ENCODE peak calls at places on chromosomes 11 and 22, in nine cellular contexts. K is neuronal stem cell; W is effector memory CD4-positive, alpha-beta T cell; M is uterus; A is ovary; H is adrenal gland; N is neural progenitor cell; Z is CD8-positive, alpha-beta memory T cell; V is GM23338. R is an unnamed sample. For H3K4me1, the result is how much of the 10 kb centered on the place peaks cover.

GRCh38 chr11:9069861-9070470 is 21.4 kb downstream of the SCUBE2 start:
- DNase-seq in K (no peak), W (no peak), M (no peak), A (no peak), H (no peak), N (no peak), Z (no peak), V (no peak), R (no peak)

GRCh38 chr11:69267395-69267805 is 26.6 kb upstream of the MYEOV start:
- DNase-seq in K (no peak), W (no peak), M (no peak), A (no peak), H (no peak), N (peak), Z (no peak), V (no peak), R (no peak)

GRCh38 chr11:14258177-14258935 is 100.6 kb downstream of the RRAS2 start:
- DNase-seq in K (no peak), W (no peak), M (no peak), A (no peak), H (no peak), N (peak), Z (no peak), V (no peak), R (no peak)

GRCh38 chr11:125062931-125063428 is at the start of gene SLC37A2:
- DNase-seq in K (peak), W (peak), M (no peak), A (peak), H (peak), N (peak), Z (peak), V (peak), R (peak)

GRCh38 chr11:57251491-57252104 is 14.5 kb upstream of the APLNR start:
- DNase-seq in K (no peak), W (no peak), M (no peak), A (no peak), H (no peak), N (no peak), Z (no peak), V (no peak), R (no peak)

GRCh38 chr22:20178075-20178921 is 27.4 kb upstream of the CCDC188 start:
- DNase-seq in K (no peak), W (no peak), M (no peak), A (no peak), H (no peak), N (no peak), Z (no peak), V (no peak), R (no peak)

GRCh38 chr22:18947905-18948304 is 11.8 kb upstream of the PRODH start:
- DNase-seq in K (no peak), W (no peak), M (peak), A (no peak), H (no peak), N (no peak), Z (no peak), V (no peak), R (no peak)

GRCh38 chr11:120336641-120337132 is 474 bp downstream of the ARHGEF12 start:
- DNase-seq in K (no peak), W (no peak), M (peak), A (no peak), H (peak), N (no peak), Z (peak), V (peak), R (no peak)

GRCh38 chr11:61173456-61173855 is 12.2 kb upstream of the VPS37C start:
- DNase-seq in K (no peak), W (no peak), M (no peak), A (no peak), H (no peak), N (no peak), Z (no peak), V (no peak), R (no peak)

GRCh38 chr11:68859123-68859522 is 17.4 kb upstream of the CPT1A start:
- DNase-seq in K (no peak), W (no peak), M (no peak), A (no peak), H (no peak), N (no peak), Z (no peak), V (no peak), R (no peak)

GRCh38 chr11:70072471-70073187 is 5.5 kb upstream of the ANO1 start:
- DNase-seq in K (no peak), W (no peak), M (no peak), A (no peak), H (no peak), N (no peak), Z (no peak), V (peak), R (no peak)

GRCh38 chr11:18171377-18172000 is 1.1 kb upstream of the MRGPRX4 start:
- DNase-seq in K (peak), W (no peak), M (no peak), A (no peak), H (peak), N (peak), Z (no peak), V (peak), R (no peak)

GRCh38 chr22:27372969-27373670 is 428.4 kb downstream of the MN1 start:
- DNase-seq in K (peak), W (no peak), M (no peak), A (no peak), H (no peak), N (peak), Z (no peak), V (peak), R (no peak)

GRCh38 chr11:45833761-45834160 is 13.5 kb upstream of the CRY2 start:
- DNase-seq in K (no peak), W (no peak), M (no peak), A (no peak), H (no peak), N (no peak), Z (no peak), V (no peak), R (no peak)

GRCh38 chr11:115550291-115551059 is 46.3 kb upstream of the CADM1 start:
- DNase-seq in K (no peak), W (no peak), M (no peak), A (no peak), H (no peak), N (no peak), Z (no peak), V (no peak), R (no peak)

GRCh38 chr22:43128116-43128515 is 15.1 kb downstream of the MCAT start:
- DNase-seq in K (no peak), W (no peak), M (no peak), A (no peak), H (no peak), N (no peak), Z (no peak), V (no peak), R (no peak)

GRCh38 chr11:114081641-114082414 is 22.3 kb downstream of the ZBTB16 start:
- DNase-seq in K (no peak), W (no peak), M (peak), A (peak), H (no peak), N (no peak), Z (no peak), V (no peak), R (no peak)

GRCh38 chr11:28257761-28258160 is 149.6 kb downstream of the METTL15 start:
- DNase-seq in K (no peak), W (no peak), M (no peak), A (no peak), H (no peak), N (no peak), Z (no peak), V (no peak), R (no peak)

GRCh38 chr11:132177106-132177505 is 806.7 kb downstream of the NTM start:
- DNase-seq in K (peak), W (no peak), M (no peak), A (no peak), H (no peak), N (peak), Z (no peak), V (peak), R (no peak)

GRCh38 chr11:35381720-35382322 is 37.5 kb downstream of the SLC1A2 start:
- DNase-seq in K (no peak), W (no peak), M (no peak), A (no peak), H (no peak), N (no peak), Z (no peak), V (no peak), R (no peak)

GRCh38 chr22:50739894-50740293 is 1.9 kb downstream of the ACR start:
- DNase-seq in K (no peak), W (no peak), M (no peak), A (no peak), H (no peak), N (no peak), Z (no peak), V (no peak), R (no peak)

GRCh38 chr11:62324738-62325556 is 12.3 kb upstream of the ASRGL1 start:
- DNase-seq in K (peak), W (peak), M (no peak), A (no peak), H (no peak), N (peak), Z (peak), V (peak), R (peak)

GRCh38 chr11:86202013-86202336 is 42.6 kb upstream of the EED start:
- DNase-seq in K (no peak), W (no peak), M (no peak), A (no peak), H (no peak), N (no peak), Z (no peak), V (no peak), R (no peak)

GRCh38 chr11:1197886-1198765 is 24.7 kb upstream of the MUC5B start:
- DNase-seq in K (no peak), W (no peak), M (peak), A (peak), H (no peak), N (no peak), Z (no peak), V (peak), R (no peak)

GRCh38 chr11:122440783-122441701 is 214.5 kb upstream of the UBASH3B start:
- DNase-seq in K (peak), W (no peak), M (peak), A (peak), H (peak), N (peak), Z (no peak), V (peak), R (no peak)

GRCh38 chr11:8294251-8294935 is 30.7 kb upstream of the LMO1 start:
- DNase-seq in K (no peak), W (no peak), M (no peak), A (no peak), H (no peak), N (peak), Z (no peak), V (no peak), R (no peak)

GRCh38 chr11:17741487-17741886 is 6.9 kb downstream of the KCNC1 start:
- DNase-seq in K (no peak), W (no peak), M (no peak), A (peak), H (no peak), N (no peak), Z (no peak), V (no peak), R (no peak)

GRCh38 chr11:11451501-11452005 is 98.5 kb upstream of the CSNK2A3 start:
- DNase-seq in K (no peak), W (no peak), M (no peak), A (no peak), H (no peak), N (no peak), Z (no peak), V (no peak), R (no peak)

GRCh38 chr11:11788067-11788710 is 53.6 kb upstream of the USP47 start:
- DNase-seq in K (no peak), W (no peak), M (no peak), A (no peak), H (no peak), N (no peak), Z (no peak), V (no peak), R (no peak)

GRCh38 chr11:40161855-40162410 is 1297.5 kb downstream of the LRRC4C start:
- DNase-seq in K (no peak), W (no peak), M (no peak), A (no peak), H (no peak), N (no peak), Z (no peak), V (no peak), R (no peak)

DNA sequence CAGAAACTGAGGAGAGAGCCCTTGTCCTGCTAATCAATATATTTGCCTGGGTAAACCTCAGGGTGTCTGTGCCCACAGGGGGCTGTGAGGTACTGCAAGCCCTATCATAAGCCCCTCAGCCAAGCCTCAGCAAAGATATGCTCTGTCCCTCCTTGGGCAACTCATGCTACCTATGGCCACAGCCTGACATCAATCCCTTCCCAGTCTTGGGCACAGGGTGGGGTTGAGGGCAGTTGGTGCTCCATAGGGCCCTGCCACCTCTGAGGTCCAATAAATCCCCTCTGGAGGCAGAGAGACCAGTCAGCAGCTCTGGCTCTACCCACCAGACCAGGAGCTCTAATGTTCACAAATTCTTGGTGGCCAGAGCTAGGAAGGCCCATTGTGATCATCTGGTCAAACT is 23.8 kb downstream of the TPBGL start:
- DNase-seq in K (no peak), W (no peak), M (peak), A (peak), H (no peak), N (peak), Z (no peak), V (no peak), R (no peak)
- H3K4me1 ChIP-seq in K (under half), W (under half), M (under half), A (under half), H (under half), N (under half), Z (under half), V (under half), R (under half)

GRCh38 chr11:93196816-93197382 is 892 bp downstream of the SLC36A4 start:
- DNase-seq in K (no peak), W (no peak), M (no peak), A (no peak), H (no peak), N (no peak), Z (no peak), V (peak), R (no peak)
- H3K4me3 ChIP-seq in K (peak), W (peak), M (peak), A (peak), H (no peak), N (peak), Z (peak), V (peak), R (peak)

GRCh38 chr22:44701824-44702478 is at the start of gene PRR5:
- DNase-seq in K (peak), W (peak), M (peak), A (peak), H (peak), N (peak), Z (peak), V (peak), R (peak)
- H3K27ac ChIP-seq in K (no peak), W (peak), M (peak), A (peak), H (no peak), N (no peak), Z (peak), V (no peak), R (peak)

GRCh38 chr11:32316846-32317525 is 118.4 kb downstream of the WT1 start:
- DNase-seq in K (no peak), W (no peak), M (no peak), A (no peak), H (no peak), N (no peak), Z (no peak), V (peak), R (no peak)

GRCh38 chr11:32317646-32318045 is 117.7 kb downstream of the WT1 start:
- DNase-seq in K (no peak), W (no peak), M (no peak), A (no peak), H (no peak), N (no peak), Z (no peak), V (no peak), R (no peak)

GRCh38 chr11:32315121-32315520 is 120.2 kb downstream of the WT1 start:
- DNase-seq in K (no peak), W (no peak), M (no peak), A (no peak), H (no peak), N (no peak), Z (no peak), V (no peak), R (no peak)

GRCh38 chr11:32316232-32316631 is 119.1 kb downstream of the WT1 start:
- DNase-seq in K (no peak), W (no peak), M (no peak), A (no peak), H (no peak), N (no peak), Z (no peak), V (no peak), R (no peak)

GRCh38 chr11:32318071-32318815 is 117.1 kb downstream of the WT1 start:
- DNase-seq in K (no peak), W (no peak), M (no peak), A (no peak), H (no peak), N (no peak), Z (no peak), V (no peak), R (no peak)
- H3K4me1 ChIP-seq in K (under half), W (under half), M (under half), A (under half), H (under half), N (under half), Z (under half), V (under half), R (under half)

GRCh38 chr11:95283653-95284052 is 52.7 kb upstream of the SESN3 start:
- DNase-seq in K (no peak), W (no peak), M (no peak), A (no peak), H (no peak), N (no peak), Z (no peak), V (no peak), R (no peak)
- H3K4me3 ChIP-seq in K (no peak), W (no peak), M (no peak), A (no peak), H (no peak), N (no peak), Z (no peak), V (no peak), R (no peak)

R was measured in CD4-positive, alpha-beta memory T cell.